ENCODE peak calls at places on chromosome 5, in ten cellular contexts. W is thyroid gland, J is A549, E is IMR-90, T is tibial nerve, U is ovary, N is prostate gland, K is heart left ventricle, A is right lobe of liver, M is sigmoid colon. G is an unnamed sample.
A peak's percentile ranks its signal among the peaks of the same experiment; 100 is the strongest.

GRCh38 chr5:115243412-115243811 is 19.3 kb downstream of the PGGT1B start:
- DNase-seq in N (no peak), J (no peak), E (peak; percentile 53), U (no peak), A (no peak), T (no peak), K (no peak), M (no peak), W (no peak), G (no peak)

GRCh38 chr5:72268753-72269410 is 51.2 kb downstream of the MRPS27 start:
- DNase-seq in K (peak; percentile 30), T (peak; percentile 51), E (peak; percentile 43), W (peak; percentile 45), J (no peak), U (no peak), N (no peak), A (peak; percentile 19), M (no peak), G (no peak)

GRCh38 chr5:145889611-145890010 is 16.8 kb upstream of the GRXCR2 start:
- DNase-seq in K (no peak), W (no peak), A (no peak), U (no peak), N (no peak), J (no peak), T (no peak), E (no peak), M (no peak), G (no peak)

GRCh38 chr5:149656576-149657182 is 73.4 kb upstream of the PPARGC1B start:
- DNase-seq in U (no peak), A (peak; percentile 33), N (no peak), M (no peak), T (no peak), E (no peak), K (peak; percentile 61), W (no peak), J (peak; percentile 38), G (no peak)

GRCh38 chr5:80146036-80146435 is 109.8 kb downstream of the SERINC5 start:
- DNase-seq in J (no peak), U (no peak), W (no peak), N (no peak), M (no peak), E (no peak), T (no peak), A (no peak), K (no peak), G (no peak)

GRCh38 chr5:89187268-89187667 is 304.3 kb upstream of the MEF2C start:
- DNase-seq in T (no peak), J (no peak), M (no peak), A (no peak), K (no peak), U (no peak), N (no peak), W (no peak), E (no peak), G (no peak)

GRCh38 chr5:122311888-122312669 is at the start of gene SNCAIP:
- DNase-seq in J (peak; percentile 10), A (peak; percentile 55), K (peak; percentile 33), E (peak; percentile 64), U (peak; percentile 76), M (peak; percentile 78), W (peak; percentile 58), T (no peak), N (peak; percentile 31), G (peak; percentile 53)

GRCh38 chr5:111345731-111346130 is 121.5 kb downstream of the CAMK4 start:
- DNase-seq in M (no peak), U (no peak), J (no peak), W (no peak), N (no peak), A (no peak), E (peak; percentile 12), K (no peak), T (no peak), G (no peak)

GRCh38 chr5:158451203-158451982 is 592.4 kb upstream of the CLINT1 start:
- DNase-seq in E (peak; percentile 53), U (no peak), A (no peak), K (peak; percentile 75), N (no peak), T (peak; percentile 55), W (no peak), J (no peak), M (peak; percentile 85), G (no peak)

GRCh38 chr5:177426566-177427210 is at the start of gene GRK6:
- DNase-seq in T (no peak), N (peak; percentile 21), U (peak; percentile 67), W (peak; percentile 58), K (peak; percentile 66), M (peak; percentile 81), J (peak; percentile 38), A (peak; percentile 58), E (no peak), G (peak; percentile 87)

GRCh38 chr5:1966461-1966860 is 83.7 kb upstream of the IRX4 start:
- DNase-seq in W (no peak), T (no peak), K (no peak), M (no peak), A (no peak), J (no peak), E (no peak), N (no peak), U (no peak), G (no peak)

GRCh38 chr5:141420855-141421488 is at the start of gene PCDHGA11:
- DNase-seq in M (no peak), A (no peak), U (no peak), E (peak; percentile 63), N (no peak), W (peak; percentile 47), K (peak; percentile 61), T (peak; percentile 53), J (no peak), G (peak; percentile 46)
- H3K9me3 ChIP-seq in M (peaks cover 91% of the 10 kb centered on the region), A (peaks cover 7% of the 10 kb centered on the region), U (peaks cover 17% of the 10 kb centered on the region), E (peaks cover 51% of the 10 kb centered on the region), N (no peaks in the 10 kb centered on the region), W (no peaks in the 10 kb centered on the region), K (no peaks in the 10 kb centered on the region), T (peaks cover 100% of the 10 kb centered on the region), J (peaks cover 68% of the 10 kb centered on the region), G (peaks cover 36% of the 10 kb centered on the region)

GRCh38 chr5:76804266-76804665 is 14.6 kb upstream of the F2RL1 start:
- DNase-seq in J (peak; percentile 81), W (no peak), U (no peak), N (no peak), A (no peak), T (no peak), M (no peak), E (no peak), K (no peak), G (no peak)
- H3K4me1 ChIP-seq in J (peaks cover 85% of the 10 kb centered on the region), W (peaks cover 8% of the 10 kb centered on the region), U (no peaks in the 10 kb centered on the region), N (no peaks in the 10 kb centered on the region), A (no peaks in the 10 kb centered on the region), T (no peaks in the 10 kb centered on the region), M (no peaks in the 10 kb centered on the region), E (peaks cover 17% of the 10 kb centered on the region), K (no peaks in the 10 kb centered on the region), G (no peaks in the 10 kb centered on the region)

GRCh38 chr5:142326480-142326938 is 1.7 kb upstream of the SPRY4 start:
- DNase-seq in W (no peak), A (no peak), E (no peak), K (no peak), T (no peak), M (no peak), J (no peak), N (no peak), U (no peak), G (no peak)

GRCh38 chr5:142325677-142326479 is 1.1 kb upstream of the SPRY4 start:
- DNase-seq in M (peak; percentile 76), K (peak; percentile 70), N (peak; percentile 31), W (peak; percentile 65), A (peak; percentile 49), E (peak; percentile 73), U (peak; percentile 30), J (peak; percentile 90), T (peak; percentile 51), G (no peak)

GRCh38 chr5:142323480-142324376 is 1.1 kb downstream of the SPRY4 start:
- DNase-seq in W (peak; percentile 24), J (peak; percentile 15), U (peak; percentile 23), E (peak; percentile 48), T (peak; percentile 21), N (no peak), M (peak; percentile 67), K (no peak), A (peak; percentile 35), G (peak; percentile 86)

GRCh38 chr5:142324377-142324870 is 397 bp downstream of the SPRY4 start:
- DNase-seq in K (no peak), W (peak; percentile 55), E (no peak), N (no peak), J (peak; percentile 60), U (peak; percentile 30), A (peak; percentile 60), T (no peak), M (peak; percentile 69), G (no peak)

GRCh38 chr5:142324871-142325676 is at the start of gene SPRY4:
- DNase-seq in E (peak; percentile 98), W (peak; percentile 93), N (peak; percentile 92), J (peak; percentile 93), U (peak; percentile 87), K (peak; percentile 95), A (peak; percentile 95), T (peak; percentile 90), M (peak; percentile 97), G (peak; percentile 93)
- TF ChIP-seq POLR2A in E (peak; percentile 98), W (peak; percentile 86), N (peak; percentile 76), J (peak; percentile 98), U (peak; percentile 58), K (peak; percentile 14), A (peak; percentile 94), T (peak; percentile 68), M (no peak), G (peak; percentile 96)

DNA sequence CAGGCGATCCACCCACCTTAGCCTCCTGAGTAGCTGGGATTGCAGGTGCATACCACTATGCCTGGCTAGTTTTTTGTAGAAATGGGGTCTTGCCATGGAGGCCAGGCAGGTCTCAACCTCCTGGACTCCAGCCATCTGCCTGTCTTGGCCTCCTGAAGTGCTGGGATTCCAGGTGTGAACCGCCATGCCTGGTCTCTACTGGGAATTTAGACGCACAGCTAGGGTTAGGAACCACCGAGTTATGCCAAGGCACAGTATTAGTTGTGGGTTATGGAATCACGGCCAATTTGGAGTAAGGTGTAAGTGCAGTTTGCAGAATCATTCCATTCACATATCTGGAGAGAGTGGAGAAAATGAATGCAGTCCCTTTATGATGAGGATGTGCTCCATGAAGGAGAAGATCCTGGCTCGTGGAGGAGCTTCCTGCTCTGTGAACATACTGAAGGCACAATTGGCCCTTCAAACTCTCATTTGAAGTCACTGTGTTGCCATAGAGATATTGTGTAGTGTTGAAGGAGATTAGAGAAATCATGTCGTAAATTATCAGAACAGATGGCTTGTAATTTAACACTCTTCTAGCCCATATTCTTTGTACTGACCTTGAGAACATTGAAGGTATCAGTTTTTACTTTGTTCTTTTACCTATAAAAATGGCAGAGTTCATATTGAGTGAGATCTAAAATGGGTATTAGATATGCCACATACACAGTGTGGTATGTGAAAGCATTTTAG is 18.8 kb downstream of the TRIO start:
- DNase-seq in N (no peak), E (no peak), T (no peak), M (no peak), K (no peak), A (no peak), U (no peak), W (no peak), J (no peak), G (no peak)
- H3K9me3 ChIP-seq in N (no peaks in the 10 kb centered on the region), E (peaks cover 2% of the 10 kb centered on the region), T (peaks cover 7% of the 10 kb centered on the region), M (no peaks in the 10 kb centered on the region), K (no peaks in the 10 kb centered on the region), A (no peaks in the 10 kb centered on the region), U (no peaks in the 10 kb centered on the region), W (no peaks in the 10 kb centered on the region), J (peaks cover 12% of the 10 kb centered on the region), G (no peaks in the 10 kb centered on the region)

DNA sequence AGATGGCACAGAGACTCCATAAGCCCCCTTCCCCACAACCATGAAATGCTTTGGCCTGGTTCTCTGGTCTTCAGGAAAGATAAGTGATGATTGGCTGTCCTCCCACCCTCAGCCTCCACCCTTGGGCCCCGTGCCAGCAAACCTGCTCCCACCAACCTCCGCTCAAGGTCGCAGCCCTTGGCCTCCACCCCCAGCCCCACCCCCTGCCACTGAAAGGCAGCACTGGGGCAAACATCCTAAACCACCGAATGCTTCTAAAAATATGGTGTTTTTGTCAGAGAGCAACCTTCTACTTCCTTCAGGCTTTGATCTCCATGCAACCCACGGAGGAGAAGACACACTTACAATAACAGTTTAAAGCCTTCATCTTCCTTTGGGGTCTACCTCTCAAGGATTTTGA is 24.0 kb upstream of the TCF7 start:
- DNase-seq in J (no peak), K (no peak), M (no peak), N (no peak), E (no peak), T (no peak), W (no peak), U (no peak), A (no peak), G (no peak)
- H3K4me1 ChIP-seq in J (peaks cover 18% of the 10 kb centered on the region), K (no peaks in the 10 kb centered on the region), M (no peaks in the 10 kb centered on the region), N (no peaks in the 10 kb centered on the region), E (peaks cover 2% of the 10 kb centered on the region), T (no peaks in the 10 kb centered on the region), W (no peaks in the 10 kb centered on the region), U (no peaks in the 10 kb centered on the region), A (no peaks in the 10 kb centered on the region), G (peaks cover 19% of the 10 kb centered on the region)